ENCODE peak calls at places on chromosomes 13 and 19, in five cellular contexts. Q, U, S, G and O are unnamed samples.

GRCh38 chr13:35478384-35479222 is 2.1 kb upstream of the MAB21L1 start:
- DNase-seq in S (no peak), G (no peak), U (peak), Q (no peak), O (no peak)

GRCh38 chr13:70668983-70669382 is 560.7 kb upstream of the KLHL1 start:
- DNase-seq in Q (no peak), G (peak), S (no peak), U (no peak), O (no peak)

GRCh38 chr13:79393564-79394249 is 12.3 kb downstream of the RBM26 start:
- DNase-seq in Q (no peak), S (no peak), G (peak), U (no peak), O (no peak)

GRCh38 chr13:78762825-78763224 is 103.9 kb upstream of the OBI1 start:
- DNase-seq in G (no peak), Q (no peak), S (no peak), U (no peak), O (no peak)

GRCh38 chr13:31761951-31762350 is 22.6 kb downstream of the RXFP2 start:
- DNase-seq in S (no peak), G (no peak), Q (no peak), U (no peak), O (no peak)

GRCh38 chr13:29457299-29457698 is 138.2 kb downstream of the SLC7A1 start:
- DNase-seq in G (no peak), Q (no peak), S (no peak), U (no peak), O (peak)

GRCh38 chr19:13790354-13790753 is 4.9 kb upstream of the ZSWIM4 start:
- DNase-seq in S (no peak), U (no peak), G (no peak), Q (no peak), O (no peak)

GRCh38 chr13:28659611-28659970 is 661 bp downstream of the POMP start:
- DNase-seq in U (no peak), G (no peak), Q (no peak), S (no peak), O (no peak)

GRCh38 chr19:52936151-52936957 is 13.1 kb upstream of the ZNF888 start:
- DNase-seq in S (peak), U (no peak), Q (peak), G (peak), O (no peak)

GRCh38 chr13:42354246-42355117 is 82.5 kb downstream of the AKAP11 start:
- DNase-seq in S (no peak), Q (peak), U (no peak), G (no peak), O (no peak)

GRCh38 chr13:82800391-82800790 is 1081.9 kb downstream of the SLITRK1 start:
- DNase-seq in Q (no peak), U (no peak), S (no peak), G (no peak), O (no peak)

GRCh38 chr19:47518139-47518538 is 3.3 kb upstream of the NAPA start:
- DNase-seq in Q (peak), G (no peak), U (no peak), S (no peak), O (no peak)

GRCh38 chr13:111335263-111335662 is 14.8 kb downstream of the TEX29 start:
- DNase-seq in G (no peak), Q (no peak), U (no peak), S (no peak), O (no peak)

GRCh38 chr19:16319466-16319865 is 5.2 kb upstream of the KLF2 start:
- DNase-seq in G (no peak), Q (no peak), S (no peak), U (no peak), O (no peak)
- H3K9ac ChIP-seq in G (no peak), Q (no peak), S (no peak), U (no peak), O (no peak)

GRCh38 chr19:5343848-5344247 is 3.2 kb upstream of the PTPRS start:
- DNase-seq in G (peak), S (no peak), Q (no peak), U (no peak), O (no peak)
- TF ChIP-seq ZBTB33 in G (no peak), S (no peak), Q (no peak), U (no peak), O (no peak)

GRCh38 chr13:26557393-26558073 is at the start of gene WASF3:
- DNase-seq in S (peak), G (peak), Q (peak), U (peak), O (peak)
- H3K9ac ChIP-seq in S (peak), G (peak), Q (no peak), U (peak), O (no peak)

DNA sequence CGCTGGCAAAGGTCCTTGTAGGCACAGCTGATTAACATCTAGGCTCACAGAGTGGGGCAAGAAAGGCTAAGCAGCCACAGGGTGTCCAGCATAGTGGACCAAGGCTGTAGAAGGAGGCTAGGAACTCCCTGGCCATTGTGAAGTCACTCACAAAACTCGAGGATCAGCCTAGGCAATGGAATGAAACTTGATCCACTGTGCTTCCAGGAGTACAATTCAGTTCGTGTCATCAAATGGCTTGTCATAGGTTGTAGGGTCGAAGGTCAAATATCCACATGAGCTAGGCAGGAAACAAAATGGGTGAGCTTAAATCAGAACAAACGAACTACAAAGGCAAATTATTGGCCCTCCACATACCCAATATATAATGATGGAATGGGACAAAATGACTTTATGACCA is 4.4 kb upstream of the FAM187B start:
- DNase-seq in S (no peak), G (peak), Q (no peak), U (no peak), O (no peak)
- TF ChIP-seq ZBTB33 in S (no peak), G (no peak), Q (no peak), U (no peak), O (no peak)